ENCODE peak calls at places on chromosomes 16 and 17, in six cellular contexts. D is nephron progenitor cell, J is kidney glomerular epithelial cell, S is foreskin keratinocyte, K is upper lobe of left lung, B is thyroid gland. P is an unnamed sample.

GRCh38 chr16:88327566-88328312 is 55.0 kb upstream of the ZNF469 start:
- DNase-seq in D (no peak), J (no peak), S (no peak), K (no peak), B (no peak), P (peak; percentile 39)

GRCh38 chr17:62164712-62165377 is 99.8 kb upstream of the MED13 start:
- DNase-seq in D (no peak), J (no peak), S (no peak), K (no peak), B (no peak), P (no peak)

GRCh38 chr17:8868529-8868951 is 1.1 kb upstream of the PIK3R6 start:
- DNase-seq in D (no peak), J (no peak), S (no peak), K (no peak), B (no peak), P (no peak)

GRCh38 chr17:31538080-31538762 is 146.7 kb downstream of the RAB11FIP4 start:
- DNase-seq in D (no peak), J (no peak), S (no peak), K (no peak), B (peak; percentile 71), P (no peak)

GRCh38 chr16:84643180-84643583 is 5.1 kb upstream of the KLHL36 start:
- DNase-seq in D (no peak), J (peak; percentile 72), S (peak; percentile 96), K (peak; percentile 40), B (peak; percentile 87), P (peak; percentile 67)

GRCh38 chr17:39246274-39246673 is 20.5 kb upstream of the STAC2 start:
- DNase-seq in D (no peak), J (no peak), S (no peak), K (no peak), B (no peak), P (no peak)

GRCh38 chr16:12637002-12637401 is 166.7 kb downstream of the CPPED1 start:
- DNase-seq in D (peak; percentile 34), J (no peak), S (no peak), K (no peak), B (no peak), P (no peak)

GRCh38 chr16:55502801-55503366 is 6.0 kb upstream of the LPCAT2 start:
- DNase-seq in D (peak; percentile 21), J (peak; percentile 87), S (no peak), K (peak; percentile 80), B (peak; percentile 97), P (peak; percentile 97)

GRCh38 chr17:13813347-13814240 is 211.9 kb upstream of the HS3ST3A1 start:
- DNase-seq in D (no peak), J (no peak), S (no peak), K (no peak), B (no peak), P (no peak)

GRCh38 chr17:36661047-36661666 is 59.8 kb downstream of the MRM1 start:
- DNase-seq in D (no peak), J (no peak), S (no peak), K (no peak), B (no peak), P (no peak)

GRCh38 chr17:6435968-6436367 is 1.0 kb upstream of the AIPL1 start:
- DNase-seq in D (peak; percentile 76), J (peak; percentile 51), S (peak; percentile 36), K (peak; percentile 60), B (peak; percentile 56), P (peak; percentile 69)

GRCh38 chr17:82062076-82062983 is 3.3 kb downstream of the DUS1L start:
- DNase-seq in D (no peak), J (no peak), S (no peak), K (no peak), B (no peak), P (no peak)

GRCh38 chr16:70709961-70710360 is 24.1 kb upstream of the MTSS2 start:
- DNase-seq in D (no peak), J (no peak), S (no peak), K (no peak), B (no peak), P (no peak)

P was measured in mucosa of descending colon.